ENCODE peak calls at places on chromosomes 12 and 14, in six cellular contexts. A is Panc1, X is GM23338, P is K562, U is prostate gland, T is HCT116. B is an unnamed sample.

GRCh38 chr14:24314377-24315193 is 3.3 kb downstream of the LTB4R start:
- DNase-seq in A (no peak), X (no peak), P (no peak), U (no peak), T (no peak), B (no peak)

GRCh38 chr12:4243098-4243795 is 30.3 kb upstream of the CCND2 start:
- DNase-seq in A (no peak), X (no peak), P (no peak), U (no peak), T (no peak), B (no peak)

GRCh38 chr12:25187781-25188180 is 7.2 kb downstream of the DNAI7 start:
- DNase-seq in A (no peak), X (no peak), P (no peak), U (no peak), T (no peak), B (no peak)

GRCh38 chr14:61695695-61696527 is 598 bp downstream of the HIF1A start:
- DNase-seq in A (no peak), X (peak), P (peak), U (peak), T (no peak), B (peak)

GRCh38 chr12:110234197-110235154 is 46.6 kb upstream of the ATP2A2 start:
- DNase-seq in A (no peak), X (no peak), P (no peak), U (no peak), T (no peak), B (no peak)

GRCh38 chr12:46667547-46667946 is 158.2 kb downstream of the SLC38A4 start:
- DNase-seq in A (no peak), X (no peak), P (no peak), U (no peak), T (no peak), B (no peak)

GRCh38 chr14:100383727-100384158 is 60.6 kb downstream of the SLC25A47 start:
- DNase-seq in A (no peak), X (peak), P (peak), U (peak), T (no peak), B (no peak)

GRCh38 chr12:119699199-119699765 is 31.3 kb downstream of the PRKAB1 start:
- DNase-seq in A (no peak), X (no peak), P (no peak), U (no peak), T (no peak), B (no peak)

GRCh38 chr12:112425582-112426382 is 7.0 kb downstream of the PTPN11 start:
- DNase-seq in A (no peak), X (no peak), P (no peak), U (no peak), T (no peak), B (no peak)

GRCh38 chr14:58717821-58718220 is 80.1 kb downstream of the DACT1 start:
- DNase-seq in A (no peak), X (no peak), P (no peak), U (no peak), T (no peak), B (no peak)

GRCh38 chr12:104772336-104772735 is 185.8 kb downstream of the SLC41A2 start:
- DNase-seq in A (no peak), X (no peak), P (no peak), U (no peak), T (no peak), B (no peak)

GRCh38 chr14:78997811-78998210 is 827.6 kb downstream of the NRXN3 start:
- DNase-seq in A (no peak), X (no peak), P (no peak), U (peak), T (no peak), B (no peak)

GRCh38 chr14:45699451-45699850 is 446.4 kb upstream of the MIS18BP1 start:
- DNase-seq in A (no peak), X (no peak), P (no peak), U (no peak), T (no peak), B (no peak)

GRCh38 chr14:90687680-90688079 is 128.6 kb downstream of the TTC7B start:
- DNase-seq in A (no peak), X (no peak), P (no peak), U (no peak), T (no peak), B (no peak)

DNA sequence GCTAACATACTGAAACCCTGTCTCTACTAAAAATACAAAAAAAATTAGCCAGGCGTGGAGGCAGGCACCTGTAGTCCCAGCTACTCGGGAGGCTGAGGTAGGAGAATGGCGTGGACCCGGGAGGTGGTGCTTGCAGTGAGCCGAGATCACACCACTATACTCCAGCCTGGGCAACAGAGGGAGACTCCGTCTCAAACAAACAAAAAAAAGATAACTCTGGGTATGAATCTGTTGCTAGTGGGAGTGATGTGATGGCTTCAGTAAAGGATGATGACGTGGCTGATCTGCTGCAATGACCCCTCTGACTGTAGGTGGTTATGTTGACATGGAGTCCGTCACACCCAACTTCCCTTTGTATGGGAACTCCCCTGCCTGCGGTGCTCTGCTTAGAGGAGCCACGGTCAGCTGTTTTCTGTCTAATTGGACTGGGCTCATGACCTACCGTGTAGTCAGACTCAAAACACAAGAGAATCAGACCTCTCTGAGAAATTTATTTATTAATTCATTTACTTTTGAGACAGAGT is 59.1 kb upstream of the MED13L start:
- DNase-seq in A (no peak), X (no peak), P (peak), U (no peak), T (no peak), B (no peak)
- TF ChIP-seq POLR2AphosphoS5 in A (no peak), X (no peak), P (no peak), U (no peak), T (no peak), B (no peak)

GRCh38 chr12:26867084-26867483 is 34.1 kb upstream of the ITPR2 start:
- DNase-seq in A (no peak), X (no peak), P (no peak), U (no peak), T (no peak), B (no peak)
- TF ChIP-seq POLR2AphosphoS5 in A (no peak), X (no peak), P (no peak), U (no peak), T (no peak), B (no peak)

GRCh38 chr14:68789798-68790655 is 2.8 kb downstream of the ZFP36L1 start:
- DNase-seq in A (no peak), X (peak), P (no peak), U (no peak), T (no peak), B (no peak)

GRCh38 chr14:68792830-68793733 is at the start of gene ZFP36L1:
- DNase-seq in A (no peak), X (peak), P (peak), U (peak), T (peak), B (peak)

GRCh38 chr14:68792022-68792829 is 641 bp downstream of the ZFP36L1 start:
- DNase-seq in A (no peak), X (peak), P (no peak), U (no peak), T (no peak), B (no peak)

GRCh38 chr14:68790656-68791077 is 2.2 kb downstream of the ZFP36L1 start:
- DNase-seq in A (no peak), X (no peak), P (no peak), U (no peak), T (no peak), B (no peak)

GRCh38 chr14:68791078-68791983 is 1.5 kb downstream of the ZFP36L1 start:
- DNase-seq in A (no peak), X (peak), P (no peak), U (no peak), T (no peak), B (no peak)
- TF ChIP-seq POLR2AphosphoS5 in A (no peak), X (no peak), P (no peak), U (no peak), T (no peak), B (peak)

DNA sequence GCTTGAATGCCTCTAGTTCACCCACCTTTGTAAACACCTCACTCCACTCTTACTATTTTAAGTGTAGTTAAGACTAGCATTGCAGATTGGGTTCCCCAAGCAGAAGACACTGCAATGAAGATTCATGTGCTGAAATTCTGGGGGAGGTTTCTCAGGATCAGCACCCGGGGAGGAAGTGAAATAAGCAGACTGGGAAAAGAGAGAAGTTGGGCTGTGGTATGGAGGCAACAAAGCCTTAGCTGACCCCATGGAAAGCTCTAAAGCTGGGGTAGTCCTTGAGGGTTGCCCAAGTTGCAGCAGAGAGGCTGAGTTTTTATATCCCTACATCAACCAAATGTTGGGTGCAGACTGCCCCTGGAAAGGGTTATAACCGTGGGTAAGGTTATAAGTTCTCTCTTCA is 23.9 kb upstream of the IGF1 start:
- DNase-seq in A (no peak), X (no peak), P (no peak), U (no peak), T (no peak), B (no peak)
- TF ChIP-seq POLR2AphosphoS5 in A (no peak), X (no peak), P (no peak), U (no peak), T (no peak), B (no peak)

DNA sequence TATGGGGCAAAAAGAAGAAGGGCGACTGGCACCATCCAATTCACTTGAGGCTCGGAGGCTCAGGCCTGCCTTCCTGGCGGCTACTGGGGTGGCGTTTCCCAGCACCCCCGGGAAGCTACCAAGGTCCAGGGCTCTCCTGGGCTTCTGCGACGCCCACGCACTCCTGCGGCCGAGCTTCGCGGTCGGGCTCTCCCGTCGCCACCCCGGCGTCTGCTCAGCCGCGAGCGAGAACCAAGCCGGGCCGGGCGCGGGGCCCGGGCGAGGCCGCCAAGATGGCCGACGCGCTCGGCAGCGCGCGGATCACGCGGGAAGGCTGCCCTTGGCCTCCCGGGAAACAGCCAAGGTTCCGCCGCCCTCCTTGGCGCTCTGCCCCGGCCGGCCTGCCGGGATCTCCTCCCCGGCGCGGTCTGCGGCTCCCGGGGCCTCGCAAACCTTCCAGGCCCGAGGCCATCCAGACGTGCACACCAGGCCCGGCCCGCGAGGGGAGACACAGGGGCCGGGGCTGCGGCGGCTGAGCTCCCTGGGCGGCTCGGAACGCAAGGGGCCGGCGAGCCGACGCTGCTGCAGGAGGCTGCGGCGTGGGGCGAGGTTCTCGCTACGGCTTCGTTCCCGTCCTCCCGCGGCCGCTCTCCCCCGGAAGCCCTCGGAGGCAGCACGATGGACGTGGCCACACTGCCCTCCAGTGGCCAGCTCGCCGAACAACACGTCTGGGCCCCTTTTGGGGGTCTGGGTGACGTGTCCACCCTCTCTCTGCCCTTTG is 23.5 kb upstream of the ZFP36L1 start:
- DNase-seq in A (no peak), X (peak), P (peak), U (peak), T (no peak), B (peak)
- TF ChIP-seq POLR2AphosphoS5 in A (no peak), X (peak), P (no peak), U (peak), T (peak), B (peak)

GRCh38 chr12:101799774-101800173 is 31.0 kb downstream of the GNPTAB start:
- DNase-seq in A (no peak), X (no peak), P (no peak), U (no peak), T (no peak), B (no peak)
- TF ChIP-seq POLR2AphosphoS5 in A (no peak), X (no peak), P (no peak), U (no peak), T (no peak), B (no peak)